ENCODE peak calls at places on chromosomes 12 and 14, in four cellular contexts. One of them, this sample, is unnamed.

GRCh38 chr14:24708684-24709083 is 74.7 kb upstream of the GZMB start:
- DNase-seq in H1: no peak
- DNase-seq in mesendoderm: no peak
- DNase-seq in IMR-90: no peak
- DNase-seq in this sample: no peak

GRCh38 chr12:117377758-117378157 is 16.3 kb upstream of the NOS1 start:
- DNase-seq in H1: no peak
- DNase-seq in IMR-90: no peak
- DNase-seq in mesendoderm: peak
- DNase-seq in this sample: peak

GRCh38 chr14:51430079-51430478 is 190.0 kb downstream of the TMX1 start:
- DNase-seq in mesendoderm: no peak
- DNase-seq in IMR-90: no peak
- DNase-seq in H1: no peak
- DNase-seq in this sample: no peak

GRCh38 chr14:50679674-50680073 is 11.6 kb upstream of the SAV1 start:
- DNase-seq in IMR-90: no peak
- DNase-seq in mesendoderm: no peak
- DNase-seq in H1: no peak
- DNase-seq in this sample: no peak

GRCh38 chr12:79521576-79521975 is 169.2 kb downstream of the PAWR start:
- DNase-seq in H1: no peak
- DNase-seq in IMR-90: no peak
- DNase-seq in mesendoderm: no peak
- DNase-seq in this sample: no peak

GRCh38 chr12:22598763-22599161 is 26.2 kb upstream of the ETNK1 start:
- DNase-seq in IMR-90: no peak
- DNase-seq in H1: no peak
- DNase-seq in mesendoderm: no peak
- DNase-seq in this sample: no peak

GRCh38 chr12:6367065-6367968 is 8.0 kb downstream of the SCNN1A start:
- DNase-seq in IMR-90: peak
- DNase-seq in H1: no peak
- DNase-seq in mesendoderm: no peak
- DNase-seq in this sample: no peak

GRCh38 chr12:110498984-110499706 is 2.8 kb downstream of the VPS29 start:
- DNase-seq in IMR-90: peak
- DNase-seq in mesendoderm: no peak
- DNase-seq in H1: no peak
- DNase-seq in this sample: no peak

GRCh38 chr12:112096070-112096469 is 12.5 kb downstream of the NAA25 start:
- DNase-seq in mesendoderm: no peak
- DNase-seq in H1: no peak
- DNase-seq in IMR-90: no peak
- DNase-seq in this sample: no peak

GRCh38 chr14:73625686-73626085 is 13.4 kb downstream of the ACOT6 start:
- DNase-seq in H1: no peak
- DNase-seq in IMR-90: no peak
- DNase-seq in mesendoderm: no peak
- DNase-seq in this sample: no peak
- H3K56ac ChIP-seq in H1: no peak
- H3K56ac ChIP-seq in IMR-90: no peak
- H3K56ac ChIP-seq in mesendoderm: no peak
- H3K56ac ChIP-seq in this sample: no peak

GRCh38 chr12:129673807-129674206 is 230.0 kb downstream of the TMEM132D start:
- DNase-seq in H1: no peak
- DNase-seq in IMR-90: no peak
- DNase-seq in mesendoderm: no peak
- DNase-seq in this sample: no peak
- H3K56ac ChIP-seq in H1: no peak
- H3K56ac ChIP-seq in IMR-90: no peak
- H3K56ac ChIP-seq in mesendoderm: no peak
- H3K56ac ChIP-seq in this sample: no peak

GRCh38 chr14:102625564-102626296 is 33.3 kb downstream of the RCOR1 start:
- DNase-seq in H1: no peak
- DNase-seq in IMR-90: no peak
- DNase-seq in mesendoderm: no peak
- DNase-seq in this sample: no peak
- H3K56ac ChIP-seq in H1: no peak
- H3K56ac ChIP-seq in IMR-90: no peak
- H3K56ac ChIP-seq in mesendoderm: no peak
- H3K56ac ChIP-seq in this sample: no peak

GRCh38 chr12:26854028-26854387 is 21.0 kb upstream of the ITPR2 start:
- DNase-seq in IMR-90: no peak
- DNase-seq in mesendoderm: no peak
- DNase-seq in H1: no peak
- DNase-seq in this sample: no peak
- H3K56ac ChIP-seq in IMR-90: no peak
- H3K56ac ChIP-seq in mesendoderm: no peak
- H3K56ac ChIP-seq in H1: no peak
- H3K56ac ChIP-seq in this sample: no peak

GRCh38 chr12:81143057-81143456 is 65.2 kb downstream of the ACSS3 start:
- DNase-seq in IMR-90: no peak
- DNase-seq in H1: no peak
- DNase-seq in mesendoderm: no peak
- DNase-seq in this sample: no peak
- H3K56ac ChIP-seq in IMR-90: no peak
- H3K56ac ChIP-seq in H1: no peak
- H3K56ac ChIP-seq in mesendoderm: no peak
- H3K56ac ChIP-seq in this sample: no peak

GRCh38 chr14:68668028-68668427 is 124.8 kb downstream of the ZFP36L1 start:
- DNase-seq in IMR-90: no peak
- DNase-seq in H1: no peak
- DNase-seq in mesendoderm: no peak
- DNase-seq in this sample: no peak

GRCh38 chr14:68669101-68669500 is 123.8 kb downstream of the ZFP36L1 start:
- DNase-seq in IMR-90: no peak
- DNase-seq in mesendoderm: peak
- DNase-seq in H1: no peak
- DNase-seq in this sample: no peak

GRCh38 chr14:68669644-68670343 is 123.1 kb downstream of the ZFP36L1 start:
- DNase-seq in mesendoderm: no peak
- DNase-seq in H1: no peak
- DNase-seq in IMR-90: no peak
- DNase-seq in this sample: no peak

GRCh38 chr14:68667313-68667791 is 125.5 kb downstream of the ZFP36L1 start:
- DNase-seq in mesendoderm: no peak
- DNase-seq in IMR-90: peak
- DNase-seq in H1: no peak
- DNase-seq in this sample: no peak

GRCh38 chr14:68668531-68668930 is 124.3 kb downstream of the ZFP36L1 start:
- DNase-seq in mesendoderm: no peak
- DNase-seq in H1: no peak
- DNase-seq in IMR-90: no peak
- DNase-seq in this sample: no peak
- H3K56ac ChIP-seq in mesendoderm: no peak
- H3K56ac ChIP-seq in H1: no peak
- H3K56ac ChIP-seq in IMR-90: no peak
- H3K56ac ChIP-seq in this sample: no peak

DNA sequence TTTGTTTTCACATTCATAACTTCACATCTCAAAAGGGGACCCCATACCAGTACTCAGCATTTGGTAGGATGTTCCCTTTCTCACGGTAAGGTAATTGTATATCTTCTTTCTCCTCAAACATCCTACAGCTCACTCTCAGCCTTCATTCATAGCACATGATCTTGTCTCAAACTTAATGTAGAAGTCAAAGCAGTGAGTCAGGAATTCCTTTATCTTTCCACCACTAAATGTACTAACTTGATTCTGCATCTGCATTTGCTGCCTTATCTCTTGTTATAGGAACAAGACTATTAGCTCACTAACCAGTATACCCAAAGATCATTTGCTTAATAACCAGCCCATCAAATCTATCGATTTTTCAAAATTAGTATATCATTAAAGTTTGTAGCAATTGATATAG is 22.9 kb downstream of the CPSF2 start:
- DNase-seq in IMR-90: peak
- DNase-seq in mesendoderm: no peak
- DNase-seq in H1: no peak
- DNase-seq in this sample: no peak
- H3K56ac ChIP-seq in IMR-90: no peak
- H3K56ac ChIP-seq in mesendoderm: no peak
- H3K56ac ChIP-seq in H1: no peak
- H3K56ac ChIP-seq in this sample: no peak

DNA sequence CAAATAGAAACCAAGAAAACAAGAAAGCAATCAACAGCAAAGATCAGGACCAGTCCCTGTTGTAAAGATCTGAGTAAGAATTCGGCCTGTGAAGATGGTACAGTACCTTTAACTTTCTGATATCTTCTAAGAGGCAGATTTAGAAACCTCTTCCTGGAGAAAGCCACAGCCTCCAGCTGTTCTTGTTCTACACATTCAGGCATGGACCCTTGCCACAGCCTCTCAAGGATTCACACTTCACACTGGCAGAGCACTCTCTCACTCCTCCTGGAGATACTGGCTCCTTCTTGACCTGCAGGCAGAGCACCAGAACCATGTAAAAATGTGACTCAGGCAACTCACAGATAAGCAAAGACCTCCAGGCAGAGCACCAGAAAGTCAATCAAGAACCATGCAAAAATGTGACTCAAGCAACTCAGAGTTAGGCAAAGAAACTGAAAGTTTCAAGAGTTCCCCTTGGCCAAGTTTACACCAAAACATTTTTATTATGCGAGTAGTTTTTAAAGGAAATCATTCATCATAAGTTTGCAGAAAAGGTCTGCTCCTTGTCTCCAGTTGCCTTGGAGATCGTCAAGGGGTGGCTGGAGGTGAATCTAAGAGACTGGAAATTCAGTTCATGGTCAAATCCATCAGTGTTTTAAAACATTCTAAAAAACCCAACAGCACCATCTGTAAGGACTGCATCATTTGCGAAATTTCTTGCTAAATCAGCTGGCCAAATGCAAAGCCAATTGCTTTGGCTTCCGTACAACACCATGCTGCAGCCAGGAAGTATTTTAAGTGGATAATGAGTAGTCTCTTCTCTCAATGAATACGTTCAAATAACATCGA is 119.3 kb upstream of the MDM1 start:
- DNase-seq in IMR-90: peak
- DNase-seq in H1: no peak
- DNase-seq in mesendoderm: peak
- DNase-seq in this sample: no peak
- H3K56ac ChIP-seq in IMR-90: no peak
- H3K56ac ChIP-seq in H1: no peak
- H3K56ac ChIP-seq in mesendoderm: no peak
- H3K56ac ChIP-seq in this sample: no peak

DNA sequence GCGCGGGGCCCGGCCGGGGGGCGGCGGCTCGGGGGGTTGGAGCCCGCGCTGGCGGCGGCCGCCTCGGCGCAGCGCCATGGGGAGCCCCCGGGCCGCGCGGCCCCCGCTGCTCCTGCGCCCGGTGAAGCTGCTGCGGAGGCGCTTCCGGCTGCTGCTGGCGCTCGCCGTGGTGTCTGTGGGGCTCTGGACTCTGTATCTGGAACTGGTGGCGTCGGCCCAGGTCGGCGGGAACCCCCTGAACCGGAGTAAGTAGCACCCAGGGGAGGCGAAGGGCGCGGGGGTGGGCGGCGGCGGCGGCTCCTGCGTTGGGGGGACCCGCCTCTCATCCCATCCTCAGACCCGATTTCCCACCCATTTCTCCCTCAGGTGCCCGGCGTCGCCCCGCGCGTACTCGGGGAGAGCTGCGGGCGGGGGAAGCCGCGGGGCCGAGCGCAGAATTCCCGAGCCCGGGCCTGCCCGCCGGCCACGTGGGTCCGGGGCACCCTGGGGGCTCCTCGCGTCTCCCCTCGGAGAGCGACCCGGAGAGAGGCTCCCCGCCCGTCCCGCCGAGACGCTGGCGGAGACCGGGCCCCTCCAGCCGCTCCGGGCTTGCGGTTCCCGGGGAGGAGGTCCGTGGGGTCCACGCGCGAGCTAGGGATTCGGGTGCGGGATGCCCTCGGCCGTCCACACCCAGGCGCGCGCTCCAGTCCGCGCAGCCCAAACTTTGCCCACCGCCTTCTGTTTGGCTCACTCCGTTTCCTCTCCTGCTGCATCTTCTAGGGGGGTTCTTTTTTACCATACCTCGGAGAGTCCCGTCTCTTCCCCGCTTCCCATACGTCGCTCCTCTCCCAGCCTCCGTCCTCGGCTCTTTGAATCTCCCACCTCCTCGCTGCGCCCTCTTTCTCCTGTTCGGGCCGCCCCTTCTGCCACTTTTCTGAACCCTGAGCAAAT is 827 bp downstream of the B4GALNT3 start:
- DNase-seq in IMR-90: no peak
- DNase-seq in H1: peak
- DNase-seq in mesendoderm: no peak
- DNase-seq in this sample: no peak
- H3K56ac ChIP-seq in IMR-90: no peak
- H3K56ac ChIP-seq in H1: no peak
- H3K56ac ChIP-seq in mesendoderm: peak
- H3K56ac ChIP-seq in this sample: no peak

GRCh38 chr12:70628701-70629480 is 8.3 kb downstream of the PTPRB start:
- DNase-seq in H1: no peak
- DNase-seq in IMR-90: no peak
- DNase-seq in mesendoderm: no peak
- DNase-seq in this sample: no peak

GRCh38 chr12:70626180-70626579 is 11.0 kb downstream of the PTPRB start:
- DNase-seq in H1: no peak
- DNase-seq in IMR-90: no peak
- DNase-seq in mesendoderm: no peak
- DNase-seq in this sample: no peak

DNA sequence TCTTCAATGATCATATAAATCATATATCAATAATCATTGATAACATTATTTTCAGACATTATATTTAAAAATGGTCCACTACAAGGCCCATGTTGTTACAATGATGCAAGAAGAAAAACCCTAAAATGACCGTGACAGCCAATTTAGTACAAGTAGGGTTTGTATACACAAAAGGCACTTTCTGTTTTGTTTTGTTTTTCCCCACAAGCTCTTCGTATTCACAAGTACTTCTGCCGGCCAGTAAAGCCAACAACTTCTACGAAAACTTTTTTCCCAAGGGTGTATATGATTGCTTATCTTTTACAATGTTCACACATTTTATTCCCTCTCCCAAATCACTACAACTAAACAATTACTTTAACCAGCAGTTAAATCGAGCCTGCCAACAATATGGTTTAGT is 9.6 kb downstream of the PTPRB start:
- DNase-seq in mesendoderm: no peak
- DNase-seq in H1: no peak
- DNase-seq in IMR-90: no peak
- DNase-seq in this sample: no peak
- H3K56ac ChIP-seq in mesendoderm: no peak
- H3K56ac ChIP-seq in H1: no peak
- H3K56ac ChIP-seq in IMR-90: no peak
- H3K56ac ChIP-seq in this sample: no peak